ENCODE peak calls at places on chromosomes 11 and 22, in four cellular contexts. One of them, this sample, is unnamed.

GRCh38 chr11:32852142-32852541 is 22.4 kb downstream of the PRRG4 start:
- DNase-seq in K562: no peak
- DNase-seq in AG04450: no peak
- DNase-seq in left ventricle myocardium inferior: no peak
- DNase-seq in this sample: peak; percentile 15

GRCh38 chr22:19131685-19132015 is 542 bp downstream of the TSSK2 start:
- DNase-seq in K562: no peak
- DNase-seq in AG04450: no peak
- DNase-seq in left ventricle myocardium inferior: no peak
- DNase-seq in this sample: no peak

GRCh38 chr11:32479291-32479690 is 44.0 kb upstream of the WT1 start:
- DNase-seq in K562: no peak
- DNase-seq in AG04450: no peak
- DNase-seq in left ventricle myocardium inferior: no peak
- DNase-seq in this sample: no peak

GRCh38 chr11:118076754-118077281 is at the start of gene TMPRSS4:
- DNase-seq in K562: no peak
- DNase-seq in AG04450: no peak
- DNase-seq in left ventricle myocardium inferior: no peak
- DNase-seq in this sample: no peak

GRCh38 chr11:48025293-48025982 is 45.1 kb downstream of the PTPRJ start:
- DNase-seq in K562: no peak
- DNase-seq in AG04450: no peak
- DNase-seq in left ventricle myocardium inferior: no peak
- DNase-seq in this sample: no peak

GRCh38 chr11:41848349-41848748 is 388.9 kb upstream of the LRRC4C start:
- DNase-seq in K562: no peak
- DNase-seq in AG04450: no peak
- DNase-seq in left ventricle myocardium inferior: no peak
- DNase-seq in this sample: no peak

GRCh38 chr11:100825610-100826009 is 138.5 kb downstream of the ARHGAP42 start:
- DNase-seq in K562: no peak
- DNase-seq in AG04450: no peak
- DNase-seq in left ventricle myocardium inferior: no peak
- DNase-seq in this sample: no peak

GRCh38 chr11:69166186-69167115 is 10.7 kb downstream of the SMIM38 start:
- DNase-seq in K562: peak; percentile 51
- DNase-seq in AG04450: peak; percentile 71
- DNase-seq in left ventricle myocardium inferior: peak; percentile 30
- DNase-seq in this sample: peak; percentile 65

GRCh38 chr11:120776683-120777010 is 247.3 kb upstream of the TBCEL start:
- DNase-seq in K562: no peak
- DNase-seq in AG04450: no peak
- DNase-seq in left ventricle myocardium inferior: no peak
- DNase-seq in this sample: no peak

GRCh38 chr11:77149716-77150392 is 21.8 kb downstream of the MYO7A start:
- DNase-seq in K562: no peak
- DNase-seq in AG04450: no peak
- DNase-seq in left ventricle myocardium inferior: no peak
- DNase-seq in this sample: no peak
- TF ChIP-seq CTCF in K562: no peak
- TF ChIP-seq CTCF in AG04450: no peak
- TF ChIP-seq CTCF in left ventricle myocardium inferior: no peak
- TF ChIP-seq CTCF in this sample: no peak

GRCh38 chr11:61295596-61295926 is 445 bp upstream of the VWCE start:
- DNase-seq in K562: no peak
- DNase-seq in AG04450: no peak
- DNase-seq in left ventricle myocardium inferior: no peak
- DNase-seq in this sample: peak; percentile 26
- H3K4me3 ChIP-seq in K562: no peak overlapping the region
- H3K4me3 ChIP-seq in AG04450: peak overlapping the region; percentile 65
- H3K4me3 ChIP-seq in left ventricle myocardium inferior: peak overlapping the region; percentile 80
- H3K4me3 ChIP-seq in this sample: peak overlapping the region; percentile 67

GRCh38 chr11:133476570-133477262 is 55.6 kb downstream of the OPCML start:
- DNase-seq in K562: no peak
- DNase-seq in AG04450: no peak
- DNase-seq in left ventricle myocardium inferior: no peak
- DNase-seq in this sample: no peak
- TF ChIP-seq CTCF in K562: no peak
- TF ChIP-seq CTCF in AG04450: no peak
- TF ChIP-seq CTCF in left ventricle myocardium inferior: no peak
- TF ChIP-seq CTCF in this sample: no peak

GRCh38 chr11:61507962-61508824 is at the start of gene LRRC10B:
- DNase-seq in K562: peak; percentile 31
- DNase-seq in AG04450: no peak
- DNase-seq in left ventricle myocardium inferior: no peak
- DNase-seq in this sample: no peak

GRCh38 chr11:61510980-61511373 is 2.4 kb downstream of the LRRC10B start:
- DNase-seq in K562: no peak
- DNase-seq in AG04450: no peak
- DNase-seq in left ventricle myocardium inferior: no peak
- DNase-seq in this sample: no peak

GRCh38 chr11:61511383-61511782 is 2.8 kb downstream of the LRRC10B start:
- DNase-seq in K562: no peak
- DNase-seq in AG04450: no peak
- DNase-seq in left ventricle myocardium inferior: no peak
- DNase-seq in this sample: no peak

GRCh38 chr11:61510178-61510979 is 1.8 kb downstream of the LRRC10B start:
- DNase-seq in K562: no peak
- DNase-seq in AG04450: no peak
- DNase-seq in left ventricle myocardium inferior: no peak
- DNase-seq in this sample: no peak

DNA sequence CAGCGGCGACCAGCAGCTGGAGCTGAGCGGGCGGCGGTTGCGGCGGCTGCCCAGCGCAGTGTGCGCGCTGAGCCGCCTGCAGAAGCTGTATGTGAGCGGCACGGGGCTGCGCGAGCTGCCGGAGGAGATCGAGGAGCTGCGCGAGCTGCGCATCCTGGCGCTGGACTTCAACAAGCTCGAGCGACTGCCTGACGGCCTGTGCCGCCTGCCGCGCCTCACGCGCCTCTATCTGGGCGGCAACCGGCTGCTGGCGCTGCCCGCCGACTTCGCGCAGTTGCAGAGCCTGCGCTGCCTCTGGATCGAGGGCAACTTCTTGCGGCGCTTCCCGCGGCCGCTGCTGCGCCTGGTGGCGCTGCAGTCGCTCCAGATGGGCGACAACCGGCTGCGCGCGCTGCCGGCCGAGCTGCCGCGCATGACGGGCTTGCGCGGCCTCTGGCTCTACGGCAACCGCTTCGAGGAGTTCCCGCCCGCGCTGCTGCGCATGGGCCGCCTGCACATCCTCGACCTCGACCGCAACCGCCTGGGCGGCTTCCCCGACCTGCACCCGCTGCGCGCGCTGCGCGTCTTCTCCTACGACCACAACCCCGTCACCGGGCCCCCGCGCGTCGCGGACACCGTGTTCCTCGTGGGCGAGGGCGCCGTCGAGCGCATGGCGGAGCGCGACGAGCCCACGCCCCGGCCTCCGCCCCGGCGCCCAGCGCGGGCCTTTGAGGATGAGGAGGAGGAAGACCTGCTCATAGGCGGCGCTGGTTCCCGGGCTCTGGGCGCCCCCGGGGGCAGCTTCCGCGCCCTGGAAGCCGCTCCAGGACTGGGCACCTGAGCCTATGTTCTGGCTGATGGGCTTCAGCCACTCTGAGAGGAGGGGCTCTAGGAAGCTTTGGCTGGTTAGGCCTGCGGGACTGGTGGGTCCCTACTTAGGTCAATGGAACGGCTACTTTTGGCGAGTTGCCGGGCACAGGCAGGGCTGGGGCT is 795 bp downstream of the LRRC10B start:
- DNase-seq in K562: peak; percentile 83
- DNase-seq in AG04450: no peak
- DNase-seq in left ventricle myocardium inferior: peak; percentile 62
- DNase-seq in this sample: peak; percentile 79
- H3K4me3 ChIP-seq in K562: peak overlapping the region; percentile 29
- H3K4me3 ChIP-seq in AG04450: peak overlapping the region; percentile 29
- H3K4me3 ChIP-seq in left ventricle myocardium inferior: peak overlapping the region; percentile 58
- H3K4me3 ChIP-seq in this sample: peak overlapping the region; percentile 18

GRCh38 chr22:38716827-38717226 is 11.1 kb downstream of the GTPBP1 start:
- DNase-seq in K562: peak; percentile 44
- DNase-seq in AG04450: no peak
- DNase-seq in left ventricle myocardium inferior: no peak
- DNase-seq in this sample: no peak

GRCh38 chr22:38719196-38719595 is 13.5 kb downstream of the GTPBP1 start:
- DNase-seq in K562: no peak
- DNase-seq in AG04450: no peak
- DNase-seq in left ventricle myocardium inferior: no peak
- DNase-seq in this sample: no peak

GRCh38 chr22:38720350-38720749 is 14.6 kb downstream of the GTPBP1 start:
- DNase-seq in K562: no peak
- DNase-seq in AG04450: no peak
- DNase-seq in left ventricle myocardium inferior: no peak
- DNase-seq in this sample: no peak

GRCh38 chr22:38717244-38717643 is 11.5 kb downstream of the GTPBP1 start:
- DNase-seq in K562: no peak
- DNase-seq in AG04450: no peak
- DNase-seq in left ventricle myocardium inferior: no peak
- DNase-seq in this sample: no peak

DNA sequence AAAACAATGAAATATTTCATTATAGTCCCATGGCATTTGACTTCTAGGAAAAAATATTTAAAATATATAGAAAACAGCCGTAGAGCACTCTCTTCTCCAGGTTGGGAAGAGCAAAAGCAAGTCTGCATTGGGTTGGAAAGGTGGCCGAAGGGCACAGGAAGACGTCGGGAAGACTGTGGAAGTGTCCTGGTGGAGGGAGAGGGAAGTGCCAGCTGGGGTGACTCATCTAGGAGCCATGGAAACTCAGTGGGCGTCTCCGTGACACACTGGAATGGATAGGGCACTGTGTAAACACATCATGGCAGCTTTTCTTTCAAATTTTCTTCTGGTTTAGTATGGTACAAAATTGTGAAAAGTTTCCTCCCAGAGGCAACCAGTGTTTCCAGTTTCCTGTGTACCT is 12.7 kb downstream of the GTPBP1 start:
- DNase-seq in K562: no peak
- DNase-seq in AG04450: no peak
- DNase-seq in left ventricle myocardium inferior: no peak
- DNase-seq in this sample: peak; percentile 91
- TF ChIP-seq CTCF in K562: no peak
- TF ChIP-seq CTCF in AG04450: peak; percentile 64
- TF ChIP-seq CTCF in left ventricle myocardium inferior: peak; percentile 59
- TF ChIP-seq CTCF in this sample: peak; percentile 55

DNA sequence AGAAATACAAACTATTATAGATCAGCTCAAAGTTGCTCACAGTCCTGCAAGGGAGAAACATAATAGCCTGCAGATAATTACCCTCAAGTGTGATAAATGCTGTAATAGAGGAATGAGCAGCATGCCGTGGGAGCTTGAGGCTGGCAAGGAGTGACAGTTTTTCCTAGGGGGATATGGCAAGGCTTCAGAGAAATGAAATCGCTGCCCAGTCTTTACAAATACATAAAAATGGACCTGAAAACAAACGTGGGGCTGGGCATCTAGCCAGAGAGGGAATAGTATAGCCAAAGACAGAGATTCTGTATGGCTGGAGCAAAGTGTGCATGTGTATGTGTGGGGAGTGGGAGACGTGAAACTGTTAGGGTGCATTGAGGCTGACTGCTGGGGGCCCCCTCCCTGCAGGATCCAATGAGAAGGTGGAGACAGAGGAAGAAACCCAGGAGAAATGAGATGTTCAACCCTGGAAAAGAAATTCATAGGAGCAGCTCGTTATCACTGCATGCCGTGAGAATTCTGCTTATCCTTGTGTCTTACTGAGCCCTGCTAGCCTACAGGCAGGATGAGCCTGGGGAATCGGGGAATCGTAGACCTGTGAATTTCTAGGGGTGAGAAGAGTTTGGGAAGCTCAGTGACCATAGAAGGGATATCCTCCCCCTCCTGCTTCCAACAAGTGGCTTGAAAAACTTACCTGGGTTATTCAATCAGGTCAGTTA is 167.0 kb downstream of the LDLRAD3 start:
- DNase-seq in K562: no peak
- DNase-seq in AG04450: no peak
- DNase-seq in left ventricle myocardium inferior: no peak
- DNase-seq in this sample: no peak
- H3K4me3 ChIP-seq in K562: no peak overlapping the region
- H3K4me3 ChIP-seq in AG04450: no peak overlapping the region
- H3K4me3 ChIP-seq in left ventricle myocardium inferior: no peak overlapping the region
- H3K4me3 ChIP-seq in this sample: no peak overlapping the region

DNA sequence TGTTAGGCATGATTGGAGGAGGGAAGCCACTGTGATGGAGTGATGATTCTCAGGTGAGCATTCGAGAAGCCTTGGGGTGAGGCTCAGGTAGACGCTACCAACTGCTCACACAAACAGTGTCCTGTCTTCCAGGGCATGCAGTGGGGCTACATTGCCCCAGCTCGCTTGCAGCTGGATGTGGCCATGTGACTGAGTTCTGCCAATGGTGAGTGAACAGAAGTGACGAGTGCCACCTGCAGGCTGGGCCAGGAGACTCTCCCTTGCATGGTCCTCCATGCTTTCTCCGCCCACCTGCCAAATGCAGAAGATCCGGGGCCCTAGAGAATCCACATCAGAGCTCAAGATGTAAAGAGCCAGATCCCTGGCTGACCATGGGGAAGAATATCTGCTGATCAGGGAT is 195.9 kb downstream of the BCR start:
- DNase-seq in K562: peak; percentile 56
- DNase-seq in AG04450: no peak
- DNase-seq in left ventricle myocardium inferior: no peak
- DNase-seq in this sample: peak; percentile 14
- TF ChIP-seq CTCF in K562: peak; percentile 52
- TF ChIP-seq CTCF in AG04450: peak; percentile 27
- TF ChIP-seq CTCF in left ventricle myocardium inferior: no peak
- TF ChIP-seq CTCF in this sample: no peak

GRCh38 chr22:40676644-40677043 is 2.6 kb upstream of the MCHR1 start:
- DNase-seq in K562: no peak
- DNase-seq in AG04450: no peak
- DNase-seq in left ventricle myocardium inferior: no peak
- DNase-seq in this sample: no peak

GRCh38 chr22:40679249-40679963 is at the start of gene MCHR1:
- DNase-seq in K562: no peak
- DNase-seq in AG04450: no peak
- DNase-seq in left ventricle myocardium inferior: no peak
- DNase-seq in this sample: no peak

GRCh38 chr22:40679964-40680818 is 907 bp downstream of the MCHR1 start:
- DNase-seq in K562: no peak
- DNase-seq in AG04450: no peak
- DNase-seq in left ventricle myocardium inferior: no peak
- DNase-seq in this sample: no peak

GRCh38 chr22:40680819-40681183 is 1.5 kb downstream of the MCHR1 start:
- DNase-seq in K562: no peak
- DNase-seq in AG04450: no peak
- DNase-seq in left ventricle myocardium inferior: no peak
- DNase-seq in this sample: no peak

GRCh38 chr22:40678493-40679248 is 613 bp upstream of the MCHR1 start:
- DNase-seq in K562: no peak
- DNase-seq in AG04450: no peak
- DNase-seq in left ventricle myocardium inferior: no peak
- DNase-seq in this sample: no peak
- H3K4me3 ChIP-seq in K562: no peak overlapping the region
- H3K4me3 ChIP-seq in AG04450: peak overlapping the region; percentile 55
- H3K4me3 ChIP-seq in left ventricle myocardium inferior: peak overlapping the region; percentile 53
- H3K4me3 ChIP-seq in this sample: peak overlapping the region; percentile 47

This sample was measured in foreskin fibroblast.